ENCODE peak calls at places on chromosome 4, in ten cellular contexts. One of them, this sample, is unnamed.

GRCh38 chr4:173486714-173487392 is 43.2 kb downstream of the HAND2 start:
- DNase-seq in AG10803: no peak
- DNase-seq in stomach: no peak
- DNase-seq in fibroblast of pulmonary artery: peak
- DNase-seq in GM12865: no peak
- DNase-seq in suprapubic skin: no peak
- DNase-seq in upper lobe of right lung: no peak
- DNase-seq in GM23338: no peak
- DNase-seq in cardiac muscle cell: no peak
- DNase-seq in fibroblast of the aortic adventitia: peak
- DNase-seq in this sample: no peak

GRCh38 chr4:155008389-155008788 is 200.0 kb upstream of the NPY2R start:
- DNase-seq in fibroblast of the aortic adventitia: no peak
- DNase-seq in suprapubic skin: no peak
- DNase-seq in fibroblast of pulmonary artery: no peak
- DNase-seq in stomach: no peak
- DNase-seq in cardiac muscle cell: no peak
- DNase-seq in GM12865: no peak
- DNase-seq in AG10803: no peak
- DNase-seq in GM23338: no peak
- DNase-seq in upper lobe of right lung: no peak
- DNase-seq in this sample: no peak

GRCh38 chr4:139783761-139784484 is 118.3 kb downstream of the MGST2 start:
- DNase-seq in suprapubic skin: no peak
- DNase-seq in GM12865: no peak
- DNase-seq in upper lobe of right lung: no peak
- DNase-seq in fibroblast of pulmonary artery: no peak
- DNase-seq in GM23338: peak
- DNase-seq in AG10803: no peak
- DNase-seq in cardiac muscle cell: peak
- DNase-seq in stomach: no peak
- DNase-seq in fibroblast of the aortic adventitia: no peak
- DNase-seq in this sample: no peak

GRCh38 chr4:176043838-176044588 is 21.6 kb upstream of the WDR17 start:
- DNase-seq in fibroblast of the aortic adventitia: no peak
- DNase-seq in cardiac muscle cell: no peak
- DNase-seq in stomach: no peak
- DNase-seq in GM23338: no peak
- DNase-seq in upper lobe of right lung: no peak
- DNase-seq in fibroblast of pulmonary artery: no peak
- DNase-seq in GM12865: no peak
- DNase-seq in AG10803: no peak
- DNase-seq in suprapubic skin: no peak
- DNase-seq in this sample: no peak

GRCh38 chr4:86452323-86452995 is 92.6 kb upstream of the MAPK10 start:
- DNase-seq in fibroblast of pulmonary artery: peak
- DNase-seq in AG10803: no peak
- DNase-seq in upper lobe of right lung: no peak
- DNase-seq in GM23338: no peak
- DNase-seq in cardiac muscle cell: no peak
- DNase-seq in suprapubic skin: no peak
- DNase-seq in GM12865: no peak
- DNase-seq in stomach: no peak
- DNase-seq in fibroblast of the aortic adventitia: peak
- DNase-seq in this sample: peak

GRCh38 chr4:110211007-110211769 is 12.8 kb upstream of the ELOVL6 start:
- DNase-seq in AG10803: peak
- DNase-seq in fibroblast of the aortic adventitia: peak
- DNase-seq in GM23338: peak
- DNase-seq in cardiac muscle cell: peak
- DNase-seq in GM12865: peak
- DNase-seq in upper lobe of right lung: no peak
- DNase-seq in stomach: no peak
- DNase-seq in suprapubic skin: no peak
- DNase-seq in fibroblast of pulmonary artery: peak
- DNase-seq in this sample: peak

GRCh38 chr4:148227147-148227546 is 215.1 kb downstream of the NR3C2 start:
- DNase-seq in upper lobe of right lung: no peak
- DNase-seq in fibroblast of pulmonary artery: no peak
- DNase-seq in GM23338: no peak
- DNase-seq in stomach: no peak
- DNase-seq in fibroblast of the aortic adventitia: no peak
- DNase-seq in AG10803: no peak
- DNase-seq in suprapubic skin: no peak
- DNase-seq in GM12865: no peak
- DNase-seq in cardiac muscle cell: no peak
- DNase-seq in this sample: no peak

GRCh38 chr4:125826801-125827200 is 512.0 kb downstream of the FAT4 start:
- DNase-seq in fibroblast of the aortic adventitia: peak
- DNase-seq in GM23338: no peak
- DNase-seq in cardiac muscle cell: no peak
- DNase-seq in AG10803: peak
- DNase-seq in upper lobe of right lung: no peak
- DNase-seq in GM12865: no peak
- DNase-seq in fibroblast of pulmonary artery: peak
- DNase-seq in stomach: no peak
- DNase-seq in suprapubic skin: no peak
- DNase-seq in this sample: no peak

GRCh38 chr4:76670631-76671030 is 227.3 kb downstream of the SOWAHB start:
- DNase-seq in cardiac muscle cell: no peak
- DNase-seq in stomach: no peak
- DNase-seq in GM12865: no peak
- DNase-seq in suprapubic skin: no peak
- DNase-seq in upper lobe of right lung: no peak
- DNase-seq in GM23338: no peak
- DNase-seq in fibroblast of pulmonary artery: no peak
- DNase-seq in AG10803: no peak
- DNase-seq in fibroblast of the aortic adventitia: no peak
- DNase-seq in this sample: no peak

GRCh38 chr4:26176621-26177121 is 144.1 kb upstream of the RBPJ start:
- DNase-seq in GM12865: no peak
- DNase-seq in upper lobe of right lung: no peak
- DNase-seq in stomach: no peak
- DNase-seq in cardiac muscle cell: no peak
- DNase-seq in GM23338: no peak
- DNase-seq in AG10803: peak
- DNase-seq in fibroblast of the aortic adventitia: peak
- DNase-seq in fibroblast of pulmonary artery: peak
- DNase-seq in suprapubic skin: no peak
- DNase-seq in this sample: peak

GRCh38 chr4:13605330-13605729 is 22.2 kb downstream of the BOD1L1 start:
- DNase-seq in fibroblast of pulmonary artery: no peak
- DNase-seq in upper lobe of right lung: no peak
- DNase-seq in GM12865: no peak
- DNase-seq in stomach: no peak
- DNase-seq in cardiac muscle cell: no peak
- DNase-seq in GM23338: no peak
- DNase-seq in suprapubic skin: no peak
- DNase-seq in AG10803: no peak
- DNase-seq in fibroblast of the aortic adventitia: no peak
- DNase-seq in this sample: no peak

GRCh38 chr4:152771736-152772533 is 7.6 kb downstream of the TIGD4 start:
- DNase-seq in fibroblast of pulmonary artery: no peak
- DNase-seq in cardiac muscle cell: no peak
- DNase-seq in GM23338: no peak
- DNase-seq in suprapubic skin: no peak
- DNase-seq in upper lobe of right lung: no peak
- DNase-seq in fibroblast of the aortic adventitia: no peak
- DNase-seq in stomach: no peak
- DNase-seq in GM12865: peak
- DNase-seq in AG10803: no peak
- DNase-seq in this sample: no peak

GRCh38 chr4:15240764-15241163 is 187.1 kb upstream of the C1QTNF7 start:
- DNase-seq in fibroblast of the aortic adventitia: peak
- DNase-seq in cardiac muscle cell: no peak
- DNase-seq in GM12865: no peak
- DNase-seq in suprapubic skin: no peak
- DNase-seq in fibroblast of pulmonary artery: peak
- DNase-seq in stomach: no peak
- DNase-seq in AG10803: no peak
- DNase-seq in upper lobe of right lung: no peak
- DNase-seq in GM23338: no peak
- DNase-seq in this sample: peak

GRCh38 chr4:186712690-186713089 is 11.0 kb downstream of the FAT1 start:
- DNase-seq in fibroblast of the aortic adventitia: no peak
- DNase-seq in suprapubic skin: no peak
- DNase-seq in GM12865: no peak
- DNase-seq in stomach: no peak
- DNase-seq in GM23338: no peak
- DNase-seq in cardiac muscle cell: no peak
- DNase-seq in upper lobe of right lung: no peak
- DNase-seq in AG10803: no peak
- DNase-seq in fibroblast of pulmonary artery: no peak
- DNase-seq in this sample: no peak

GRCh38 chr4:140004580-140005314 is 149.2 kb downstream of the MAML3 start:
- DNase-seq in GM23338: peak
- DNase-seq in fibroblast of the aortic adventitia: peak
- DNase-seq in fibroblast of pulmonary artery: peak
- DNase-seq in GM12865: no peak
- DNase-seq in cardiac muscle cell: peak
- DNase-seq in upper lobe of right lung: peak
- DNase-seq in AG10803: peak
- DNase-seq in stomach: peak
- DNase-seq in suprapubic skin: no peak
- DNase-seq in this sample: peak

DNA sequence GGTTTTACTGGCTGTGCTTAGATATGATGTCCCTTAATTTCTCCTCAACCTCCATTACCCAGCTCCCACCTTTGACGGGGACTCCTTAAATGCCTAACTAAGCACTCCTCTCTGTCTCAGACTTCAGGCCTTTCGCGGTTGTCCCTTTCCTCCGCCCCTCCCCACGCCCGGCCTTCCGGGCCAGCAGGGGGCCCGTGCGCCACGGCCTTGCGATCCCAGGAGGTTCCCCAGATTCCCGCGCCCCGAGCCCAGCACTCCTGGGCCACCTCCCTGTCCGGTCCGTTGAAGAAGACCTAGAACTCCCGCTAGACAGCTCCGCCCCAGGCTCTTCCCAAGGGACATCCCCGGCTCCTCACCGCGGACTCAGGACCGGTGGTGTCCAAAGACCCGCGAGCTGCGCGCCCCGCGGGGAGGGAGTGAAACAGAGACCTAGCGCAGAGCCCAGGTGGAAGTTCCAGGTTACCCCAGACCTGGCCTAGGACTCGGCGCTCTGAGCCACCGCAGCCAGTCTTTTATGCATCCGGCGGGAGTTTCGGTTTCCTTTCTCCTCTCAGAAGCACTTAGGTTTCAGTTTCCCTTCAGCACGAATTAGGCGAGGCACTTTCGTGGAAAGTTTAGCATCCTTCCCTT is at the start of gene DDX60:
- DNase-seq in AG10803: peak
- DNase-seq in suprapubic skin: peak
- DNase-seq in GM23338: peak
- DNase-seq in cardiac muscle cell: peak
- DNase-seq in upper lobe of right lung: peak
- DNase-seq in fibroblast of the aortic adventitia: peak
- DNase-seq in GM12865: peak
- DNase-seq in stomach: peak
- DNase-seq in fibroblast of pulmonary artery: peak
- DNase-seq in this sample: peak
- TF ChIP-seq CTCF in AG10803: peak
- TF ChIP-seq CTCF in suprapubic skin: peak
- TF ChIP-seq CTCF in GM23338: no peak
- TF ChIP-seq CTCF in cardiac muscle cell: peak
- TF ChIP-seq CTCF in upper lobe of right lung: peak
- TF ChIP-seq CTCF in fibroblast of the aortic adventitia: peak
- TF ChIP-seq CTCF in GM12865: peak
- TF ChIP-seq CTCF in stomach: no peak
- TF ChIP-seq CTCF in fibroblast of pulmonary artery: peak
- TF ChIP-seq CTCF in this sample: peak

DNA sequence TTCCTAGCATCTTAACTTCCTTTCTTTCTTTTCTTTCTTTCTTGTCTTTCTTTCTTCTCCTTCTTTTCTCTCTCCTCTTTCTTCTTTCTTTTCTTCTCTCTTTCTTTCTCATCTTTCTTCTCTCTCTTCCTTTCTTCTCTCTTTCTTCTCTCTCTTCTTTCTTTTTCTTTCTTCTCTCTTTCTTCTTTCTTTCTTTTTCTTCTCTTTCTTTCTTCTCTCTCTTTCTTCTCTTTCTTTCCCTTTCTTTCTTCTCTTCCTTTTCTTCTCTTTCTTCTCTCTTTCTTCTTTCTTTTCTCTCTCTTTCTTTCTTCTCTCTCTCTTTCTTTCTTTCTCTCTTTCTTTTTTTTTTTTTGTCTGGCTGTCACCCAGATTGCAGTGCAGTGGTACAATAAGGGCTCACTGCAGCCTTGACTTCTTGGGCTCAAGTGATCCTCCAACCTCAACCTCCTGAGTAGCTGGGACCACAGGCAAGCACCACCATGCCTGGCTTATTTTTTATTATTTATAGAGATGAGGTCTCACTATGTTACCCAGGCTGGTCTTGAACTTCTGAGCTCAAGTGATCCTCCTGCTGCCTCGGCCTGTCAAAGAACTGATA is 17.5 kb downstream of the NMU start:
- DNase-seq in stomach: no peak
- DNase-seq in upper lobe of right lung: no peak
- DNase-seq in GM12865: no peak
- DNase-seq in fibroblast of the aortic adventitia: no peak
- DNase-seq in cardiac muscle cell: no peak
- DNase-seq in AG10803: no peak
- DNase-seq in suprapubic skin: no peak
- DNase-seq in fibroblast of pulmonary artery: no peak
- DNase-seq in GM23338: peak
- DNase-seq in this sample: no peak
- H3K4me3 ChIP-seq in stomach: no peak
- H3K4me3 ChIP-seq in upper lobe of right lung: no peak
- H3K4me3 ChIP-seq in GM12865: no peak
- H3K4me3 ChIP-seq in fibroblast of the aortic adventitia: no peak
- H3K4me3 ChIP-seq in cardiac muscle cell: no peak
- H3K4me3 ChIP-seq in AG10803: no peak
- H3K4me3 ChIP-seq in suprapubic skin: peak
- H3K4me3 ChIP-seq in fibroblast of pulmonary artery: no peak
- H3K4me3 ChIP-seq in GM23338: peak
- H3K4me3 ChIP-seq in this sample: peak

GRCh38 chr4:108758498-108758897 is 4.4 kb downstream of the ETNPPL start:
- DNase-seq in upper lobe of right lung: no peak
- DNase-seq in stomach: no peak
- DNase-seq in cardiac muscle cell: no peak
- DNase-seq in GM12865: no peak
- DNase-seq in suprapubic skin: no peak
- DNase-seq in fibroblast of pulmonary artery: no peak
- DNase-seq in fibroblast of the aortic adventitia: no peak
- DNase-seq in AG10803: no peak
- DNase-seq in GM23338: no peak
- DNase-seq in this sample: no peak
- TF ChIP-seq CTCF in upper lobe of right lung: no peak
- TF ChIP-seq CTCF in stomach: no peak
- TF ChIP-seq CTCF in cardiac muscle cell: no peak
- TF ChIP-seq CTCF in GM12865: no peak
- TF ChIP-seq CTCF in suprapubic skin: no peak
- TF ChIP-seq CTCF in fibroblast of pulmonary artery: no peak
- TF ChIP-seq CTCF in fibroblast of the aortic adventitia: no peak
- TF ChIP-seq CTCF in AG10803: no peak
- TF ChIP-seq CTCF in GM23338: no peak
- TF ChIP-seq CTCF in this sample: no peak

DNA sequence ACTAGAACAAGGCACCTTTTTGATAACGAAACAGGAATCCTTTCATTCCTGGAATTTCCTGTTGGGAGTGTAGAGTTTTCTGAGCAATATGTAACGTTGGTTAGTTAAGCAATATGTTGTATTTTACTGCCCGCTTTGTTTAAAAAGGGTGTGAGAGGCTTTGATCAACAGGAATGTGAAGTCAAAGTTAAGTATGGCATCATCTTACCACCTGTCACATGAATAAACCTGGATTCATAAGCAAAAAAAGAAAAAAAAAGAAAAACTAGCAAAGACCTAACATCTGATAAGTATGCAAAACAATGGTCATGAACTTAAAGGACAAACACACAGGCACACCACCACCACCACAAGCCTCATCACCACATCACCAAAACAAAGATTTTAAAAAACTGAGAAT is 7.1 kb upstream of the CXCL5 start:
- DNase-seq in GM12865: no peak
- DNase-seq in suprapubic skin: no peak
- DNase-seq in GM23338: no peak
- DNase-seq in fibroblast of pulmonary artery: peak
- DNase-seq in fibroblast of the aortic adventitia: no peak
- DNase-seq in AG10803: no peak
- DNase-seq in upper lobe of right lung: no peak
- DNase-seq in stomach: no peak
- DNase-seq in cardiac muscle cell: no peak
- DNase-seq in this sample: no peak
- H3K4me3 ChIP-seq in GM12865: no peak
- H3K4me3 ChIP-seq in suprapubic skin: no peak
- H3K4me3 ChIP-seq in GM23338: no peak
- H3K4me3 ChIP-seq in fibroblast of pulmonary artery: no peak
- H3K4me3 ChIP-seq in fibroblast of the aortic adventitia: no peak
- H3K4me3 ChIP-seq in AG10803: no peak
- H3K4me3 ChIP-seq in upper lobe of right lung: no peak
- H3K4me3 ChIP-seq in stomach: no peak
- H3K4me3 ChIP-seq in cardiac muscle cell: no peak
- H3K4me3 ChIP-seq in this sample: no peak